ENCODE peak calls at places on chromosomes 11 and 22, in ten cellular contexts. F is cardiac fibroblast; G is T-helper 9 cell; Q is K562; B is neural progenitor cell; V is stimulated activated naive CD8-positive, alpha-beta T cell treated with anti-CD3 and anti-CD28 coated beads, Interleukin-15, Interleukin-2, amounts not matched to agents 100 U/mL and 50 U/mL, for 24 hours; D is GM23248; A is mesenchymal stem cell; C is SHP77; E is NCI-H1417. R is an unnamed sample.

GRCh38 chr11:11070976-11071375 is 213.1 kb upstream of the ZBED5 start:
- DNase-seq in D (no peak), A (no peak), B (no peak), F (no peak), E (no peak), Q (no peak), G (no peak), C (no peak), V (no peak), R (no peak)

GRCh38 chr22:27124336-27125023 is 467.1 kb downstream of the MIAT start:
- DNase-seq in G (no peak), F (no peak), Q (no peak), A (no peak), C (no peak), B (no peak), V (no peak), D (peak), E (no peak), R (no peak)

GRCh38 chr11:69157156-69157821 is 1.6 kb downstream of the SMIM38 start:
- DNase-seq in C (peak), D (peak), F (peak), B (peak), Q (peak), E (no peak), V (no peak), G (no peak), A (no peak), R (peak)

GRCh38 chr11:122879785-122880184 is 2.8 kb upstream of the JHY start:
- DNase-seq in F (no peak), Q (no peak), C (no peak), B (peak), D (no peak), G (no peak), A (no peak), V (no peak), E (peak), R (no peak)

GRCh38 chr22:27518583-27519437 is 282.7 kb downstream of the MN1 start:
- DNase-seq in D (peak), G (no peak), V (no peak), C (no peak), A (no peak), B (peak), E (no peak), F (no peak), Q (no peak), R (no peak)

GRCh38 chr11:125433454-125434121 is 62.5 kb downstream of the FEZ1 start:
- DNase-seq in F (peak), D (peak), A (peak), V (peak), B (peak), Q (peak), E (no peak), G (no peak), C (peak), R (peak)

GRCh38 chr11:69642549-69642912 is 1.6 kb downstream of the CCND1 start:
- DNase-seq in A (no peak), Q (peak), C (no peak), V (peak), D (peak), E (no peak), B (peak), G (no peak), F (no peak), R (no peak)

GRCh38 chr22:43848366-43849171 is 13.7 kb downstream of the SULT4A1 start:
- DNase-seq in G (no peak), E (peak), C (peak), B (peak), V (no peak), F (peak), Q (no peak), D (peak), A (no peak), R (no peak)

GRCh38 chr11:7551571-7551970 is 37.8 kb downstream of the PPFIBP2 start:
- DNase-seq in F (peak), D (peak), B (no peak), E (no peak), G (no peak), A (peak), C (no peak), Q (no peak), V (no peak), R (no peak)

R was measured in HepG2.